ENCODE peak calls at places on chromosomes 11 and 22, in five cellular contexts. W is keratinocyte, Z is Peyer's patch, O is OCI-LY7, Y is AG04450. C is an unnamed sample.

GRCh38 chr11:32895471-32895870 is 2.9 kb downstream of the QSER1 start:
- DNase-seq in O (no peak), W (no peak), Y (no peak), Z (no peak), C (no peak)

GRCh38 chr11:45590743-45591142 is 74.7 kb downstream of the CHST1 start:
- DNase-seq in W (no peak), Y (no peak), Z (no peak), O (no peak), C (no peak)

GRCh38 chr11:118401880-118402590 is 629 bp downstream of the ATP5MG start:
- DNase-seq in W (no peak), Z (no peak), Y (peak), O (no peak), C (no peak)

GRCh38 chr11:80280737-80281136 is 839.9 kb upstream of the TENM4 start:
- DNase-seq in Z (no peak), Y (no peak), O (no peak), W (no peak), C (no peak)

GRCh38 chr11:135075740-135076139 is 663.7 kb upstream of the B3GAT1 start:
- DNase-seq in Y (no peak), Z (peak), W (peak), O (peak), C (peak)

GRCh38 chr11:10414181-10414580 is 40.9 kb upstream of the AMPD3 start:
- DNase-seq in Z (no peak), O (no peak), W (no peak), Y (no peak), C (no peak)

GRCh38 chr11:120859552-120860295 is 164.2 kb upstream of the TBCEL start:
- DNase-seq in Z (no peak), Y (no peak), O (no peak), W (no peak), C (no peak)

GRCh38 chr11:2318123-2318522 is 16.3 kb downstream of the TSPAN32 start:
- DNase-seq in O (no peak), W (no peak), Z (no peak), Y (no peak), C (no peak)

GRCh38 chr11:2581151-2581930 is 118.5 kb downstream of the KCNQ1OT1 start:
- DNase-seq in Y (no peak), O (no peak), Z (peak), W (no peak), C (no peak)

GRCh38 chr22:19961201-19961580 is 19.6 kb upstream of the TXNRD2 start:
- DNase-seq in W (no peak), Y (no peak), Z (no peak), O (no peak), C (no peak)

GRCh38 chr11:45374632-45375031 is 88.5 kb upstream of the SYT13 start:
- DNase-seq in Z (no peak), O (no peak), W (no peak), Y (no peak), C (no peak)

GRCh38 chr11:1225386-1226225 is 2.7 kb downstream of the MUC5B start:
- DNase-seq in O (no peak), Y (no peak), W (no peak), Z (peak), C (no peak)

GRCh38 chr11:35619030-35619753 is 932 bp downstream of the FJX1 start:
- DNase-seq in Z (peak), W (no peak), O (no peak), Y (no peak), C (no peak)

GRCh38 chr11:2150206-2150847 is 10.7 kb downstream of the INS start:
- DNase-seq in W (no peak), Y (peak), O (peak), Z (no peak), C (no peak)

GRCh38 chr22:38826386-38826785 is 17.4 kb downstream of the NPTXR start:
- DNase-seq in Z (no peak), W (no peak), Y (no peak), O (no peak), C (no peak)

GRCh38 chr22:19887251-19887985 is 32.7 kb upstream of the GNB1L start:
- DNase-seq in O (no peak), Z (no peak), W (no peak), Y (no peak), C (no peak)

GRCh38 chr11:60389279-60389910 is 6.9 kb upstream of the MS4A14 start:
- DNase-seq in Z (peak), W (no peak), Y (no peak), O (peak), C (no peak)

GRCh38 chr22:44317163-44317455 is 4.4 kb upstream of the SHISAL1 start:
- DNase-seq in Y (no peak), O (no peak), W (no peak), Z (no peak), C (no peak)

GRCh38 chr11:1202154-1202775 is 20.6 kb upstream of the MUC5B start:
- DNase-seq in Z (peak), W (no peak), O (peak), Y (no peak), C (no peak)

GRCh38 chr22:37283393-37283937 is 1.2 kb downstream of the CYTH4 start:
- DNase-seq in Z (peak), O (peak), W (no peak), Y (no peak), C (no peak)

GRCh38 chr11:78714539-78714938 is 139.9 kb upstream of the NARS2 start:
- DNase-seq in Y (no peak), W (no peak), O (no peak), Z (no peak), C (no peak)

GRCh38 chr11:64752106-64752970 is 7.4 kb downstream of the PYGM start:
- DNase-seq in O (no peak), W (no peak), Z (no peak), Y (no peak), C (no peak)

GRCh38 chr11:75342966-75343870 is 8.2 kb downstream of the ARRB1 start:
- DNase-seq in Z (peak), O (no peak), Y (no peak), W (no peak), C (no peak)

GRCh38 chr11:128391809-128392208 is 195.5 kb downstream of the ETS1 start:
- DNase-seq in Y (no peak), W (no peak), O (no peak), Z (no peak), C (no peak)

GRCh38 chr11:128653828-128654231 is 40.0 kb upstream of the FLI1 start:
- DNase-seq in Z (peak), Y (no peak), W (no peak), O (no peak), C (peak)

GRCh38 chr22:48071828-48072227 is 1309.4 kb downstream of the TBC1D22A start:
- DNase-seq in Y (no peak), Z (no peak), W (no peak), O (peak), C (no peak)

DNA sequence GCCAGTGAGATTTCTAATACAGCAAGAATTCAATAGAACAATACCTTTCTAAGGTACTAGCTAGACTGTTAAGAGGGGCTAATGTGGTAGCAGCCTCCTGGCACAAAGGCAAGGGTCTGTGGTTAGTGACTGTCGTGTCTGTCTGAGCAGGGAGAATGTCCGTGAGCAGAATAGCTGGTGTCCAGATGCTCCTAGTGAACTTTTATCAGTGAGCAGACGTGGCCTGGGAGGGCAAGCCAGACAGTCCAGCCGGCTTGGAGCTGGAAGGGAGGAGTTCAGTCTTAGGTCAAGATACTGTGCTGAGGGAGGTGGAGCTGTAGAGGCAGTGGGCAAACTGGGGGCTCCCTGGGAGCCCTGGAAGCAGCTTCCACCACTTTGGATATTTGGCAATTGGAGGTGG is 138.6 kb downstream of the TEAD1 start:
- DNase-seq in O (no peak), Z (no peak), W (no peak), Y (no peak), C (no peak)
- H3K27ac ChIP-seq in O (no peak), Z (peak), W (no peak), Y (no peak), C (no peak)

DNA sequence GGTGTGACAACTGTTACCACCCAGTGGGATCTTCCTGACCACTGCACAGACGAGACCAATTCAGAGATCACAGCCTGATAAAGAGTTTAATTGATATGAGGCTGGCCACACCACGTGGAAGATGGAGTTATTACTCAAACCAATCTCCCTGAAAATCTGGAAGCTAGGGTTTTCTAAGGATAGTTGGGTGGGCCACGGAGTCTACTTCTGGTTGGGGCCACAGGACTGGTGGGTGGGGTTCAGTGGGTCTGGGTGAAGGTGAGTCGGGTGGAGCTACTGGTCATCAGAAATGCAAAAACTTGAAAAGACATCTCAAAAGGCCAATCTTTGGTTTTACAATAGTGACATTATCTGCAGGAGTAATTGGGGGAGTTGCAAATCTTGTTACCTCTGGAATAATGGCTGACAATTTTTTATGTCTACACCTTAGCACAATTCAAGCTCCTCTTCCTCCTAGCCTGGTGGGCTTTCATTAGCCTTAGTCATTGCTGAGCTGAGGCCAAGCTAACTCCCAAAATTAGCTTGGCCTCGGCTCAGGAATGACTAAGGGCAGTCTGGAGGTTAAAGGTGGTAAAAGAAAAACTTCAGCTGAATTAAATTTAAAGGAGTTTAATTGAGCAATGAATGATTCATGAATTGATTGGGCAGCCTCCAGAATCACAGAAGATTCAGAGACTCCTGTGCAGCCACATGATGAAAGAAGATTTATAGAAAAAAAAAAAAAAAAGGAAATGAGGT is 13.1 kb downstream of the C11orf96 start:
- DNase-seq in W (no peak), Y (no peak), O (no peak), Z (no peak), C (no peak)
- H3K27ac ChIP-seq in W (no peak), Y (no peak), O (no peak), Z (no peak), C (no peak)

DNA sequence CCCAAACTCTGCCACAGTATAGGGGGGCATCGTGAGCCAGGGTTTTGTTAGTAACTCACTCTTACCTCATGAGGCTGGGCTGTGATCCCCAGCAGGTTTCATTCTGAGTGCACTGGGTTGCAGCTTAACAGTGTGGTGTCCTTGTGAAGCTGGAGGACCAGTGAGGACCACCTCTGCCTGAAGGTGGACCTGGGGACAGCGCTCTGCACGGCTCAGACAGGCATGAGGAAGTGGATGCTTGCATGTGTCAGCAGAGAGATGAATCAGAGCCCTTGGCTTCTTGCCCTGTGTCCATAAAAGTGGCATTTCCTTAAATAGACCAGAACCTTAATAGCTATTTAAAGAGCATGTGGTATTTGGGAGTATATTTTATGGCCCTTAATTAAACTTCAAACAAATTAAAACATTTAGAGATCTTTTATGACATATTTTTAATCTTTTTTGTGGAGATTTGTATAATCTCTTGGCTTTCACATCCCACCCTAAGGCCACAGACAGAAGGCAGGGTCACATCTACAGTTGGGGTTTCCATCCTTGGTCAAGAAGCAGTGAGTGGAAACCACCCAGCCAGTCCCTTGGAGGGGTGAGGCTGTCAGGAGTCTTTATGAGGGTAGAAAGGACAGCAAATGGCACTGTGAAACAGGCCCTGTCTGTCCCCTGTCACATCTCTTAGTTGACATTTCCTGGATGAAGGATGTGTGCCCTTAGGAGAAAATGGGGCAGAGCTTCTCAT is 24.8 kb upstream of the ADORA2A start:
- DNase-seq in Y (peak), O (no peak), W (peak), Z (peak), C (peak)
- H3K27ac ChIP-seq in Y (no peak), O (no peak), W (no peak), Z (peak), C (no peak)

DNA sequence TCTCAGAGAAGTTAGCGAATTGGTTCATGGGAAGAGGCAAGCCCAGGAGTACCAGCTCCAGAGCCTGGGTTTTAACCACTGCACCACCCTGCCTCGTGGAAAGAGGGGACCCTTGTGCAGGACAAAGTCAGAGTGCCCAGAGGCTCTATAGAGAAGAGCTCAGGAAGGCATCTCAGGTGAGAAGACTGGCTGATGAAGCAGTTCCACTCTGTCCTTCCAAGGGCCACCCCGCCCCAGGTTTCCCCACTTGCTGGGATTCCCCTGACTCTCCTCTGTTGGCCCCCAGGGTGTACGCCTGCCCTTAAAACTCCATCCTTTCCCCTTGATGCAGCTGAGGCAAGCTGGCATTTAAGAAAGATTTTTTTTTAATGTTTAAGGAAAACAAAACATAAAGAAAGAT is 265.8 kb downstream of the BUD13 start:
- DNase-seq in W (no peak), O (no peak), Z (peak), Y (no peak), C (no peak)
- H3K27ac ChIP-seq in W (no peak), O (no peak), Z (no peak), Y (no peak), C (no peak)

GRCh38 chr11:86799680-86800075 is 664 bp upstream of the PRSS23 start:
- DNase-seq in O (no peak), Z (no peak), W (no peak), Y (no peak), C (no peak)

GRCh38 chr11:86798988-86799387 is 1.4 kb upstream of the PRSS23 start:
- DNase-seq in Z (no peak), W (no peak), O (no peak), Y (peak), C (no peak)

GRCh38 chr11:86802146-86802545 is 1.8 kb downstream of the PRSS23 start:
- DNase-seq in Y (no peak), W (no peak), Z (no peak), O (no peak), C (no peak)

GRCh38 chr11:86800956-86801264 is 568 bp downstream of the PRSS23 start:
- DNase-seq in W (no peak), Z (no peak), Y (no peak), O (no peak), C (no peak)

GRCh38 chr11:86800076-86800955 is at the start of gene PRSS23:
- DNase-seq in Y (no peak), O (no peak), W (no peak), Z (peak), C (no peak)
- H3K27ac ChIP-seq in Y (no peak), O (no peak), W (peak), Z (peak), C (peak)